ENCODE peak calls at places on chromosome 12, in four cellular contexts. S is HepG2, F is K562, P is GM12878. C is an unnamed sample.

GRCh38 chr12:127273621-127274020 is 993.3 kb upstream of the TMEM132C start:
- DNase-seq in P (no peak), S (no peak), F (no peak), C (no peak)

GRCh38 chr12:50221228-50222008 is 54.2 kb upstream of the CERS5 start:
- DNase-seq in F (peak; percentile 60), P (peak; percentile 53), S (no peak), C (no peak)

GRCh38 chr12:56716458-56716857 is 8.6 kb downstream of the NACA start:
- DNase-seq in S (no peak), F (no peak), P (no peak), C (no peak)

GRCh38 chr12:75528692-75529091 is 17.3 kb upstream of the KRR1 start:
- DNase-seq in F (no peak), P (no peak), S (no peak), C (no peak)

GRCh38 chr12:22321018-22321605 is 13.4 kb downstream of the ST8SIA1 start:
- DNase-seq in P (no peak), S (no peak), F (no peak), C (no peak)

GRCh38 chr12:95943231-95943842 is at the start of gene AMDHD1:
- DNase-seq in P (no peak), S (peak; percentile 45), F (no peak), C (no peak)

GRCh38 chr12:107415834-107416233 is 269.8 kb upstream of the PWP1 start:
- DNase-seq in S (no peak), F (no peak), P (no peak), C (no peak)

GRCh38 chr12:116403546-116403945 is 126.1 kb upstream of the MED13L start:
- DNase-seq in S (no peak), F (no peak), P (no peak), C (no peak)

GRCh38 chr12:130253866-130254265 is 83.8 kb upstream of the PIWIL1 start:
- DNase-seq in S (no peak), P (no peak), F (no peak), C (no peak)

GRCh38 chr12:90628213-90628612 is 326.8 kb downstream of the CCER1 start:
- DNase-seq in F (no peak), P (no peak), S (no peak), C (no peak)

GRCh38 chr12:20011200-20011599 is 357.1 kb upstream of the PDE3A start:
- DNase-seq in F (no peak), P (no peak), S (no peak), C (no peak)

GRCh38 chr12:68873316-68873715 is 59.7 kb downstream of the CPM start:
- DNase-seq in P (no peak), S (no peak), F (no peak), C (no peak)

GRCh38 chr12:71393625-71394024 is 46.0 kb upstream of the LGR5 start:
- DNase-seq in F (peak; percentile 9), S (no peak), P (no peak), C (no peak)

GRCh38 chr12:57476993-57477709 is 2.5 kb downstream of the ARHGAP9 start:
- DNase-seq in S (no peak), P (no peak), F (no peak), C (no peak)

GRCh38 chr12:94092516-94093241 is 55.7 kb upstream of the PLXNC1 start:
- DNase-seq in S (no peak), P (no peak), F (no peak), C (no peak)

GRCh38 chr12:57619434-57620244 is 8.4 kb downstream of the ARHGEF25 start:
- DNase-seq in S (no peak), P (no peak), F (no peak), C (peak; percentile 75)

GRCh38 chr12:57429473-57430116 is 1.2 kb downstream of the R3HDM2 start:
- DNase-seq in P (no peak), F (peak; percentile 53), S (no peak), C (no peak)

GRCh38 chr12:120144215-120144614 is 27.7 kb upstream of the RAB35 start:
- DNase-seq in F (no peak), P (no peak), S (no peak), C (no peak)

GRCh38 chr12:116601933-116602809 is 43.0 kb downstream of the MAP1LC3B2 start:
- DNase-seq in S (no peak), F (no peak), P (no peak), C (no peak)

GRCh38 chr12:66467932-66468331 is 165.6 kb downstream of the HELB start:
- DNase-seq in P (no peak), S (no peak), F (peak; percentile 10), C (no peak)
- TF ChIP-seq CREB1 in P (no peak), S (no peak), F (no peak), C (no peak)

DNA sequence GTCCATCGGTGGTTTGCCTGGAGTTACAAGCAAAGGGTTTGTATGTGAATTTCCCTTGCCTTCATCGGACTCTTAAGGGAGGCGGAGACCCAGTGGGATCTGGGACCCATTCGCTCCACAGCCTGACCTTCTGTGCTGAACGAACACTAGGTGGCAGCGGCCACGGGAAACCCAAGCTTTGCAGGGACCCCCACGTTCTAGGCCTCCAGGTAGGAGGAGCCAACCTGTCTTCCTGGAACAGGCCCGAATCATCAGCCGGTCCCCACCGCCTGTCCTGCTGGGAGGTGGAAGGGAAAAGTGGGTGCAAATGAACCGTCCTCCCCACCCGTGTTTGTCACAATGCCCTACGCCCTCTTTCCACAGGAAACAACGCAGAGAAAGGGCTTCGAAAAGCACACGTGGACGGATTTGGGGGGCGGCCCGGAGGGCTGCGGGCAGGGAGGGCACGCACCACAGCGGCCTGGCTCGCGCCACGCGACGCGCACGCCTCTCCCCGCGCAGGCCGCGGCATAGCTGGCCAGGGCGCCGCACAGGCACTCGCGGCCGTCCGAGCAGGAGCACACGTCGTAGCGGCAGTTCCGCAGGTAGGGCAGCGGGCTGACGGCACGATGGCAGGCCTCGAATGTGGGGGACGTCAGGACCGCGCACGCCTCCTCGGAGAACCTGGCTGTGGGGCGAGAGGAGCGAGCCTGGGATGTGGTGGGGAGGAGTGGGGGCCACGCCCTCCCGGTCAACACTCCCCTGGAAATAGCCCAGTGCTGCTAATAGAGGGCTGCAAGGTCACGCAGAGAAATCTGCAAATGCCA is 67.9 kb downstream of the VWF start:
- DNase-seq in S (peak; percentile 14), F (peak; percentile 6), P (no peak), C (peak; percentile 63)
- H3K9ac ChIP-seq in S (no peak overlapping the region), F (no peak overlapping the region), P (no peak overlapping the region), C (no peak overlapping the region)

GRCh38 chr12:65156366-65156831 is 13.0 kb upstream of the LEMD3 start:
- DNase-seq in P (peak; percentile 77), S (no peak), F (no peak), C (no peak)

GRCh38 chr12:65155784-65156183 is 13.6 kb upstream of the LEMD3 start:
- DNase-seq in S (no peak), P (peak; percentile 40), F (peak; percentile 10), C (no peak)

GRCh38 chr12:65147312-65147905 is 22.0 kb upstream of the LEMD3 start:
- DNase-seq in P (no peak), F (no peak), S (no peak), C (no peak)

GRCh38 chr12:65152586-65152985 is 16.8 kb upstream of the LEMD3 start:
- DNase-seq in F (no peak), P (no peak), S (no peak), C (no peak)

GRCh38 chr12:65152012-65152411 is 17.4 kb upstream of the LEMD3 start:
- DNase-seq in P (no peak), S (peak; percentile 2), F (no peak), C (no peak)
- TF ChIP-seq CREB1 in P (no peak), S (no peak), F (no peak), C (no peak)

GRCh38 chr12:112380663-112381420 is 1.4 kb downstream of the HECTD4 start:
- DNase-seq in P (no peak), S (no peak), F (peak; percentile 23), C (peak; percentile 63)

GRCh38 chr12:112381421-112381897 is 772 bp downstream of the HECTD4 start:
- DNase-seq in P (no peak), F (peak; percentile 39), S (no peak), C (no peak)

GRCh38 chr12:112381898-112382796 is at the start of gene HECTD4:
- DNase-seq in F (peak; percentile 97), P (peak; percentile 34), S (peak; percentile 82), C (peak; percentile 49)

GRCh38 chr12:112386726-112387125 is 4.5 kb upstream of the HECTD4 start:
- DNase-seq in P (no peak), F (peak; percentile 78), S (peak; percentile 31), C (no peak)

GRCh38 chr12:112382866-112383265 is 635 bp upstream of the HECTD4 start:
- DNase-seq in S (no peak), P (no peak), F (no peak), C (no peak)
- H3K9ac ChIP-seq in S (peak overlapping the region; percentile 76), P (peak overlapping the region; percentile 70), F (peak overlapping the region; percentile 78), C (no peak overlapping the region)

GRCh38 chr12:123089125-123089524 is 61.8 kb downstream of the PITPNM2 start:
- DNase-seq in S (no peak), F (peak; percentile 35), P (no peak), C (no peak)

GRCh38 chr12:123091756-123092155 is 59.1 kb downstream of the PITPNM2 start:
- DNase-seq in P (no peak), F (no peak), S (no peak), C (no peak)

GRCh38 chr12:123091230-123091629 is 59.7 kb downstream of the PITPNM2 start:
- DNase-seq in P (no peak), F (peak; percentile 47), S (no peak), C (no peak)

GRCh38 chr12:123092866-123093265 is 58.0 kb downstream of the PITPNM2 start:
- DNase-seq in P (no peak), F (no peak), S (no peak), C (no peak)

DNA sequence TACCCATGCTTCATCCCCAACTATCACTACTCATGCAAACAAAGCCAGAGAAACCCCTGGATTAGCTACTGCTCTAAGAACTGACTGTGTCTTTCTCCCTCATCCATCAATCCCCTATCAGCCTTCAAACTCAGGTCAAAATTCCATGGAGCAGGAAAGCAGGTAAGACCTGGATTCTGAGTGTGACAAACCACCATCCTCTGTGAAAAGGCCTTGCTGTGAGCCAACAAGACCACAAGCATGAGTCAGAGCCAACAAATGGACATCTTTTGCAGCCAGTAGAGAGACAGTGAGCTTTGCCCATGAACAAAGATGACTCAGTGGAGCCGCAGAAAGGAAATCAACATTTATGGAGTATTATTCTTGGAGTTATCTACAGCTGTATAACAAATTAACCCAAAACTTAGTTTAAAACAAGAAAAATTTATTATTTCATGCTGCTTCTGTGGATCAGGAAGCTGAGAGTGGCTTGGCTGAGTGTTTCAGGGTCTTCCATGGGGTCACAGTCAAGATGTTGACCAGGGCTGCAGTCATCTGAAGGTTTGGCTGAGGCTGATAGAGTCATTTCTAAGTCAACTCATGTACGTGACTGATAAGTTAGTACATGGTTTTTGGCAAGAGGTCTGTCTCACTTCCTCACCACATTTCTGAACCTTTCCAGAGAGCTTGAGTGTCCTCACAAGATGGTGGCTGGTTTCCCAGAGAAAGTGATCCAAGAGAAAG is 61.1 kb downstream of the PITPNM2 start:
- DNase-seq in F (peak; percentile 83), P (no peak), S (peak; percentile 88), C (no peak)
- TF ChIP-seq CREB1 in F (no peak), P (no peak), S (no peak), C (no peak)

GRCh38 chr12:88391556-88391955 is 188.7 kb downstream of the KITLG start:
- DNase-seq in F (no peak), S (no peak), P (no peak), C (no peak)
- H3K9ac ChIP-seq in F (no peak overlapping the region), S (no peak overlapping the region), P (no peak overlapping the region), C (no peak overlapping the region)

DNA sequence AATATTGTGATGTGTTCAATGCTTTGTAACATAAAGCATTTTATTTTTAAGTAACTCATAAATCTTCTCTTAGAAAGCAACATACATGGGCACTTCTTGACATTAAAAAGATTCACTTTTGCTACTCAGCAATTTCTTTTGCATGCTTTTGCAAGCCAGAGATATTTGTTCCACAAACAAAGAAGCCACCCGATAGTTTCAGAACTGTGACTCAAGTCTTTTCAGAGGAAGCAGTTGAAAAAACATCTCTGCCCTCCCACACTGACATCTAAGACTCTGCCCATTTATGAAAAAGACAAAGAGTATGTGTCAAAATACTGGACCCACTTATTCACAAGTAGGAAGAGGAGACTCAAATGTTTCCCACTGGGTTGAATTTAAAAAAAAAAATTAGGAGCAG is 7.5 kb downstream of the APPL2 start:
- DNase-seq in F (no peak), S (no peak), P (no peak), C (no peak)
- TF ChIP-seq CREB1 in F (no peak), S (no peak), P (no peak), C (no peak)